ENCODE peak calls at places on chromosome 14, in four cellular contexts. Y is GM23338, K is heart right ventricle, F is endodermal cell. M is an unnamed sample.

GRCh38 chr14:29310757-29311156 is 544.2 kb downstream of the FOXG1 start:
- DNase-seq in Y (no peak), K (no peak), F (no peak), M (peak; percentile 46)

GRCh38 chr14:64191756-64192155 is 102.4 kb downstream of the ESR2 start:
- DNase-seq in Y (no peak), K (no peak), F (no peak), M (peak; percentile 94)

GRCh38 chr14:55077155-55077554 is 25.7 kb downstream of the MAPK1IP1L start:
- DNase-seq in K (no peak), F (no peak), Y (peak; percentile 35), M (peak; percentile 43)

GRCh38 chr14:74577247-74577947 is 34.6 kb downstream of the LTBP2 start:
- DNase-seq in Y (no peak), K (no peak), F (no peak), M (no peak)

GRCh38 chr14:49670475-49670874 is 17.5 kb downstream of the POLE2 start:
- DNase-seq in Y (no peak), K (no peak), F (no peak), M (no peak)

GRCh38 chr14:58572092-58572853 is 65.5 kb upstream of the DACT1 start:
- DNase-seq in F (no peak), Y (no peak), K (no peak), M (peak; percentile 55)

GRCh38 chr14:101074124-101075024 is 170.9 kb upstream of the RTL1 start:
- DNase-seq in K (no peak), F (peak; percentile 44), Y (no peak), M (no peak)

GRCh38 chr14:78356406-78356805 is 186.2 kb downstream of the NRXN3 start:
- DNase-seq in F (no peak), K (no peak), Y (peak; percentile 39), M (no peak)

GRCh38 chr14:22500954-22501353 is 88.1 kb downstream of the DAD1 start:
- DNase-seq in K (no peak), Y (no peak), F (no peak), M (no peak)

GRCh38 chr14:69687963-69688649 is 76.7 kb downstream of the SUSD6 start:
- DNase-seq in K (no peak), F (no peak), Y (no peak), M (no peak)

GRCh38 chr14:71883094-71883493 is 49.1 kb upstream of the RGS6 start:
- DNase-seq in K (no peak), F (no peak), Y (no peak), M (no peak)

GRCh38 chr14:101113108-101113612 is 209.6 kb upstream of the RTL1 start:
- DNase-seq in F (peak; percentile 26), K (no peak), Y (no peak), M (no peak)

GRCh38 chr14:33686218-33686617 is 264.7 kb downstream of the EGLN3 start:
- DNase-seq in F (no peak), K (no peak), Y (no peak), M (peak; percentile 66)

GRCh38 chr14:33689680-33690079 is 261.2 kb downstream of the EGLN3 start:
- DNase-seq in F (no peak), K (no peak), Y (no peak), M (no peak)

GRCh38 chr14:33685698-33686097 is 265.2 kb downstream of the EGLN3 start:
- DNase-seq in Y (no peak), F (no peak), K (no peak), M (no peak)

GRCh38 chr14:33685026-33685425 is 265.8 kb downstream of the EGLN3 start:
- DNase-seq in F (no peak), K (no peak), Y (no peak), M (no peak)

DNA sequence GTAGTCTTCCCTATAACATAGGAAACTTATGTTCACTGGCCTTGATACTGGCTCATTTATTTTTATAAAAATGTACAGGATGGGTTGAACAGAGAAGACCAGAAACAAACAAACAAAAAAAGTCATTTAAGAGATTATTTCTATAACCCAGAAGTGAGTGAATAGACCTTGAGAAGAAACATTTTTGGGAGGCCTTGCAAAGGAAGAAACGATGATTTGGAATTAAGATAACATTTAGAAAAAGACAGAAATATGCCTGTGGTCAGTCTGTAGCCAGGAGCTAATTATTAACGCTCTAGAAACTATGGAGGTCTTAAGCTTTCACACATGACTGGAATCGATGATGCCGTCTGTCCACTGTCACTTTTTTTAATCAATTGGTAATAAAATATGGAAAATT is 264.0 kb downstream of the EGLN3 start:
- DNase-seq in Y (no peak), F (no peak), K (no peak), M (no peak)
- H3K27ac ChIP-seq in Y (no peak overlapping the region), F (no peak overlapping the region), K (no peak overlapping the region), M (peak overlapping the region; percentile 62)

GRCh38 chr14:103186241-103186835 is 63.1 kb downstream of the TNFAIP2 start:
- DNase-seq in Y (no peak), K (no peak), F (no peak), M (no peak)
- H3K4me3 ChIP-seq in Y (no peak overlapping the region), K (no peak overlapping the region), F (no peak overlapping the region), M (no peak overlapping the region)

GRCh38 chr14:94536836-94537235 is 24.4 kb upstream of the SERPINA4 start:
- DNase-seq in Y (peak; percentile 47), K (no peak), F (peak; percentile 66), M (peak; percentile 35)
- TF ChIP-seq CTCF in Y (peak; percentile 55), K (no peak), F (peak; percentile 58), M (peak; percentile 48)

DNA sequence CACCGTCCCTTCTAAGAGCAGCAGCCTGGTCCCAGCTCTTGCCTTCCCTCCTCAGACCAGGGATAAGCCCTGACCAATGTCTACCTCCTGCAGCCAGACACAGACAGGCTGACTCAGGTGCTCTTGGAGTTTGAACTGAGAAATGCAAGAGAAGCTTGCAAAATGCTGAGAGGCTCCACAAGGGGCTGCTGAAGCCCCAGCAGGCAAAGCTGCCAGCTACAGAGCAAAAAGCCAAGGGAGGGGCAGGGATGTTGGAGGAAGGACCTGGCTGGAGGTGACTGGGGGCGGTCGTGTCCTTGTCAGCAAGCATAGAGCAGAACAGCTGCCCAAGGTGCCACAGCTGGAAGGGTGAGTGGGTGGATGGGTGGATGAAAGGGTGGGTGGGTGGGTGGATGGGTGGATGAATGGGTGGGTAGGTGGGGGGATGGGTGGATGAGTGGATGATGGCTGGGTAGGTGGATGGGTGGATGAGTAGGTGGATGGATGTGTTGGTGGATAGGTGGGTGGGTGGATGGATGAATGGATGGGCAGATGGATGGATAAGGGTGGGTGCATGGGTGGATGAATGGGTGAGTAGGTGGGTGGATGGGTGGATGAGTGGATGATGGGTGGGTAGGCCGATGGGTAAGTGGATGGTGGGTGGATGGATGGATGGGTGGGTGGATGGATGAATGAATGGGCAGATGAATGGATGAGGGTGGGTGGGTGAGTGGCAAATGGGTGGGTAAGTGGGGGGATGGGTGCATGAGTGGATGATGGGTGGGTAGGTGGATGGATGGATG is 4.0 kb upstream of the INF2 start:
- DNase-seq in Y (no peak), K (no peak), F (peak; percentile 73), M (no peak)
- H3K27ac ChIP-seq in Y (no peak overlapping the region), K (no peak overlapping the region), F (no peak overlapping the region), M (no peak overlapping the region)

DNA sequence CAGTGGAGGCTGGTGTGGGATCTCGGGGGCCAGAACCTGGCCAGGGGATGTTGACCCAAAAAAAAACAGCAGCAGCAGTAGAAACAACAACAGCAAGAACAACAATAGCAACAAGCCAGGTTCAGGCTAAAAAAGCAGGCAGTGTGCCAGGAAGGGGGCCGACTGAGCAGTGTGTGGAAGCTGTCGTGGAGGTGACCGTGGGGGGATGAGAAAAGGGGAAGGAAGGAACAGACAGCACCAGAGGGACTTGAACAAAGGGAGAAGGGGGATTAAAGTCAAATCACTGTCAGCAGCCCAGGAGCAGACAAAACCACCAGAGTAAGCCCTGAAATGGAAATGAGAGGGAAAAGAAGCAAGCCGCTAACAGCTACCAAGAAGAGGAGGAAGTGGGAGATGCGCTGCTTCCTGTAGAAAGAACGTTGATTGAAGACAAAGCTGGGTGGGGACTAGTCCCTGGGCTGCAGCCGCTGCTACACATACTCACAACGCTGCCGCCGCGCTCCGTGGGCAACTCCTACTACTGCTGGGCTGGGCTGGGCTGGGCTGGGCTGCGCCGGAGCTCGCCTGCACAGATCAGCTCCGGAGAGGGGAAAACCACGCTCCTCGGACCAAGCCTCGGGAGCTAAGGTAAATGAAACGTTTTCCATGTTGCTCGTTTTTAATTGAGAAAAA is at the start of gene GNG2:
- DNase-seq in F (peak; percentile 88), Y (peak; percentile 82), K (peak; percentile 85), M (peak; percentile 69)
- H3K4me3 ChIP-seq in F (peak within 1 kb of the TSS; percentile 89), Y (peak within 1 kb of the TSS; percentile 64), K (peak within 1 kb of the TSS; percentile 56), M (peak within 1 kb of the TSS; percentile 58)

DNA sequence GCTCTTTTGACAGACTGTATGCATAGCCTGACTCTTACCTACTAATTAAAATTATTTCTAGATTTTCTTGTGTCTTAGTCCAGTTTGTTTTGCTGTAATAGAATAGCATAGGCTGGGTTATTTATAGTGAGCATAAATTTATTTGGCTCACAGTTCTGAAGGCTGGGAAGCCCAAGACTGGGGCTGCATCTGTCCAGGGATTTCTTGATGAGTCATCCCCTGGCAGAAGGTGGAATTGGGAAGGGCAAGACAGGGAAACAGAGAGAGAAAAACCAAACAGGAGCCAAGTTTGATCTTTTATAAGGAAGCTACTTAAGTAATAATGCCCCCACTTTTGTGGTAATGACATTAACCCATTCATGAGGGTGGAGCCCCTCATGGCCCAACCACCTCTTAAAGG is 759.2 kb upstream of the LRFN5 start:
- DNase-seq in F (no peak), Y (no peak), K (no peak), M (no peak)
- TF ChIP-seq CTCF in F (no peak), Y (no peak), K (no peak), M (no peak)

DNA sequence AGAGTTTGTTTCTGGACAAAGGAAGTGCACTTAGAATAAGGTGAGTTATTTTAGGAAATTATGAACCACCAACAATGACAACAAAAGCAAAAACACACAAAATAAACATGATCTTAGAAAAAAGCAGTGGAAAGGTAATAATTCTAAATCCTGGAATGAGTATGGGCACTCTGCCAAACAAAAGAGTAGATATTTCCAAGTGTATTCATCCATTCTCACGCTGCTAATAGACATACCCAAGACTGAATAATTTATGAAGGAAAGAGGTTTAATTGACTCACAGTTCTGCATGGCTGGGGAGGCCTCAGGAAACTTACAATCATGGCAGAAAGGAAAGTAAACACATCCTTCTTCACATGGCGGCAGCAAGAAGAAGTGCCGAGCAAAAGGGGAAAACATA is 269.3 kb upstream of the NPAS3 start:
- DNase-seq in Y (no peak), K (no peak), F (no peak), M (no peak)
- H3K27ac ChIP-seq in Y (no peak overlapping the region), K (no peak overlapping the region), F (no peak overlapping the region), M (no peak overlapping the region)